ENCODE peak calls at places on chromosomes 6 and 20, in nine cellular contexts. O is B cell, Q is trophoblast cell, V is NCI-H146, B is psoas muscle, P is NCI-H1436, I is ACHN, D is transverse colon, G is NCI-H69. K is an unnamed sample.

GRCh38 chr6:28657756-28658465 is 132.2 kb downstream of the GPX5 start:
- DNase-seq in O (peak), D (peak), Q (peak), I (peak), G (peak), P (peak), V (peak), B (peak), K (no peak)

GRCh38 chr6:111771084-111771411 is 102.2 kb downstream of the FYN start:
- DNase-seq in G (no peak), V (no peak), P (no peak), D (no peak), O (no peak), I (no peak), Q (no peak), B (no peak), K (no peak)

GRCh38 chr20:50690562-50690978 is 772 bp downstream of the RIPOR3 start:
- DNase-seq in G (peak), B (no peak), O (no peak), P (no peak), D (no peak), Q (no peak), I (no peak), V (peak), K (no peak)

GRCh38 chr20:23293689-23294088 is 56.9 kb upstream of the NXT1 start:
- DNase-seq in O (no peak), P (no peak), D (peak), G (peak), I (no peak), B (no peak), V (no peak), Q (no peak), K (no peak)

GRCh38 chr6:38187688-38188590 is 368.4 kb downstream of the ZFAND3 start:
- DNase-seq in Q (no peak), V (no peak), D (no peak), O (no peak), P (no peak), G (peak), I (no peak), B (no peak), K (no peak)

GRCh38 chr20:63186528-63187316 is 29.2 kb downstream of the YTHDF1 start:
- DNase-seq in V (no peak), D (no peak), O (no peak), B (no peak), Q (peak), G (no peak), I (peak), P (no peak), K (no peak)

GRCh38 chr20:36154696-36155628 is at the start of gene EPB41L1:
- DNase-seq in B (no peak), O (no peak), Q (no peak), I (no peak), V (peak), G (no peak), D (no peak), P (no peak), K (no peak)

GRCh38 chr6:32196682-32197616 is 4.5 kb upstream of the GPSM3 start:
- DNase-seq in O (peak), G (peak), B (peak), V (peak), P (no peak), Q (no peak), D (peak), I (no peak), K (no peak)

GRCh38 chr6:29723666-29724588 is 693 bp downstream of the HLA-F start:
- DNase-seq in I (peak), V (no peak), Q (no peak), G (no peak), D (peak), B (peak), O (peak), P (no peak), K (no peak)

GRCh38 chr6:143180860-143181259 is 120.2 kb downstream of the AIG1 start:
- DNase-seq in B (no peak), O (no peak), V (no peak), I (no peak), P (no peak), D (no peak), Q (no peak), G (no peak), K (no peak)

GRCh38 chr6:77825204-77825603 is 172.4 kb downstream of the MEI4 start:
- DNase-seq in V (no peak), O (no peak), B (no peak), P (no peak), G (no peak), D (no peak), I (no peak), Q (no peak), K (no peak)

GRCh38 chr6:125262026-125263013 is 39.4 kb downstream of the HDDC2 start:
- DNase-seq in B (no peak), P (no peak), O (no peak), I (no peak), V (no peak), G (no peak), D (no peak), Q (no peak), K (no peak)

GRCh38 chr6:48068326-48069191 is 42.4 kb downstream of the PTCHD4 start:
- DNase-seq in P (peak), O (no peak), D (no peak), V (peak), Q (no peak), G (peak), B (no peak), I (peak), K (no peak)

GRCh38 chr6:143545976-143546547 is 34.5 kb upstream of the FUCA2 start:
- DNase-seq in V (no peak), G (no peak), B (no peak), D (no peak), Q (no peak), O (no peak), P (no peak), I (no peak), K (no peak)

GRCh38 chr6:26087284-26088115 is at the start of gene HFE:
- DNase-seq in B (peak), V (peak), I (peak), Q (no peak), G (no peak), P (no peak), O (peak), D (peak), K (no peak)

GRCh38 chr6:44285552-44286284 is 15.5 kb downstream of the TMEM151B start:
- DNase-seq in Q (no peak), O (no peak), I (peak), B (no peak), V (no peak), G (no peak), D (no peak), P (no peak), K (no peak)

GRCh38 chr6:170371588-170371987 is 65.0 kb downstream of the FAM120B start:
- DNase-seq in V (no peak), I (no peak), G (peak), O (no peak), B (no peak), Q (no peak), D (no peak), P (no peak), K (no peak)

GRCh38 chr6:20260360-20260759 is 48.1 kb upstream of the MBOAT1 start:
- DNase-seq in Q (no peak), V (no peak), B (no peak), D (no peak), G (no peak), I (no peak), P (no peak), O (no peak), K (no peak)

GRCh38 chr6:147065786-147066185 is 138.4 kb upstream of the STXBP5 start:
- DNase-seq in Q (no peak), G (peak), O (no peak), D (peak), B (no peak), P (peak), I (no peak), V (peak), K (no peak)

GRCh38 chr6:30450908-30451818 is 38.1 kb upstream of the HLA-E start:
- DNase-seq in O (peak), G (peak), B (peak), D (peak), P (no peak), V (peak), Q (no peak), I (no peak), K (no peak)

GRCh38 chr6:62998022-62998421 is 213.2 kb upstream of the FKBP1C start:
- DNase-seq in G (no peak), I (peak), V (no peak), O (no peak), Q (no peak), D (no peak), P (no peak), B (no peak), K (no peak)

GRCh38 chr20:49964964-49965780 is 17.6 kb upstream of the SNAI1 start:
- DNase-seq in I (peak), V (peak), P (no peak), B (no peak), D (peak), O (no peak), Q (peak), G (peak), K (peak)

GRCh38 chr20:3483784-3484183 is 13.0 kb downstream of the ATRN start:
- DNase-seq in O (no peak), I (no peak), B (no peak), P (no peak), G (no peak), V (no peak), Q (no peak), D (no peak), K (no peak)

GRCh38 chr6:166046232-166046631 is 121.4 kb downstream of the TBXT start:
- DNase-seq in B (no peak), G (no peak), V (no peak), Q (no peak), D (no peak), O (no peak), P (no peak), I (peak), K (no peak)

GRCh38 chr6:105886066-105886811 is 199.9 kb upstream of the PRDM1 start:
- DNase-seq in B (no peak), V (no peak), D (no peak), O (no peak), I (no peak), Q (no peak), P (no peak), G (no peak), K (no peak)

GRCh38 chr6:134358320-134358719 is 40.4 kb upstream of the SGK1 start:
- DNase-seq in Q (peak), D (no peak), B (no peak), P (no peak), V (no peak), G (no peak), O (no peak), I (no peak), K (no peak)

GRCh38 chr20:10985536-10985935 is 311.7 kb upstream of the JAG1 start:
- DNase-seq in D (no peak), O (no peak), I (peak), Q (no peak), V (no peak), G (no peak), B (no peak), P (no peak), K (no peak)

GRCh38 chr6:106727480-106728153 is 98.2 kb downstream of the QRSL1 start:
- DNase-seq in I (no peak), B (no peak), P (no peak), D (no peak), Q (no peak), V (no peak), G (peak), O (no peak), K (no peak)